ENCODE peak calls at places on chromosomes 16 and 17, in six cellular contexts. One of them, this sample, is unnamed.

GRCh38 chr17:75764711-75765421 is at the start of gene GALK1:
- DNase-seq in iris pigment epithelial cell: peak; percentile 69
- DNase-seq in activated CD4-positive, CD25-positive, alpha-beta regulatory T cell treated with anti-CD3 and anti-CD28 coated beads, Interleukin-2, amount 50 U/mL, for 72 hours: peak; percentile 76
- DNase-seq in GOT3: peak; percentile 68
- DNase-seq in activated effector memory CD4-positive, alpha-beta T cell treated with anti-CD3 and anti-CD28 coated beads, Interleukin-2, amount 50 U/mL, for 16 hours: peak; percentile 90
- DNase-seq in stimulated activated CD4-positive, alpha-beta T cell treated with anti-CD3 and anti-CD28 coated beads, Interleukin-4, amount 100 ng/mL, for 1 hour: peak; percentile 72
- DNase-seq in this sample: peak; percentile 78

GRCh38 chr17:81470270-81470943 is 42.2 kb downstream of the ACTG1 start:
- DNase-seq in iris pigment epithelial cell: no peak
- DNase-seq in activated CD4-positive, CD25-positive, alpha-beta regulatory T cell treated with anti-CD3 and anti-CD28 coated beads, Interleukin-2, amount 50 U/mL, for 72 hours: no peak
- DNase-seq in GOT3: no peak
- DNase-seq in activated effector memory CD4-positive, alpha-beta T cell treated with anti-CD3 and anti-CD28 coated beads, Interleukin-2, amount 50 U/mL, for 16 hours: no peak
- DNase-seq in stimulated activated CD4-positive, alpha-beta T cell treated with anti-CD3 and anti-CD28 coated beads, Interleukin-4, amount 100 ng/mL, for 1 hour: no peak
- DNase-seq in this sample: no peak

GRCh38 chr16:75909746-75910145 is 183.5 kb upstream of the CPHXL start:
- DNase-seq in iris pigment epithelial cell: no peak
- DNase-seq in activated CD4-positive, CD25-positive, alpha-beta regulatory T cell treated with anti-CD3 and anti-CD28 coated beads, Interleukin-2, amount 50 U/mL, for 72 hours: no peak
- DNase-seq in GOT3: no peak
- DNase-seq in activated effector memory CD4-positive, alpha-beta T cell treated with anti-CD3 and anti-CD28 coated beads, Interleukin-2, amount 50 U/mL, for 16 hours: no peak
- DNase-seq in stimulated activated CD4-positive, alpha-beta T cell treated with anti-CD3 and anti-CD28 coated beads, Interleukin-4, amount 100 ng/mL, for 1 hour: no peak
- DNase-seq in this sample: no peak

GRCh38 chr17:59332890-59333377 is 1.5 kb downstream of the YPEL2 start:
- DNase-seq in iris pigment epithelial cell: peak; percentile 50
- DNase-seq in activated CD4-positive, CD25-positive, alpha-beta regulatory T cell treated with anti-CD3 and anti-CD28 coated beads, Interleukin-2, amount 50 U/mL, for 72 hours: no peak
- DNase-seq in GOT3: no peak
- DNase-seq in activated effector memory CD4-positive, alpha-beta T cell treated with anti-CD3 and anti-CD28 coated beads, Interleukin-2, amount 50 U/mL, for 16 hours: no peak
- DNase-seq in stimulated activated CD4-positive, alpha-beta T cell treated with anti-CD3 and anti-CD28 coated beads, Interleukin-4, amount 100 ng/mL, for 1 hour: no peak
- DNase-seq in this sample: no peak

GRCh38 chr16:57611184-57611583 is 17.2 kb upstream of the ADGRG1 start:
- DNase-seq in iris pigment epithelial cell: peak; percentile 62
- DNase-seq in activated CD4-positive, CD25-positive, alpha-beta regulatory T cell treated with anti-CD3 and anti-CD28 coated beads, Interleukin-2, amount 50 U/mL, for 72 hours: no peak
- DNase-seq in GOT3: no peak
- DNase-seq in activated effector memory CD4-positive, alpha-beta T cell treated with anti-CD3 and anti-CD28 coated beads, Interleukin-2, amount 50 U/mL, for 16 hours: no peak
- DNase-seq in stimulated activated CD4-positive, alpha-beta T cell treated with anti-CD3 and anti-CD28 coated beads, Interleukin-4, amount 100 ng/mL, for 1 hour: no peak
- DNase-seq in this sample: no peak

GRCh38 chr16:48008011-48008410 is 147.8 kb downstream of the ABCC12 start:
- DNase-seq in iris pigment epithelial cell: no peak
- DNase-seq in activated CD4-positive, CD25-positive, alpha-beta regulatory T cell treated with anti-CD3 and anti-CD28 coated beads, Interleukin-2, amount 50 U/mL, for 72 hours: no peak
- DNase-seq in GOT3: no peak
- DNase-seq in activated effector memory CD4-positive, alpha-beta T cell treated with anti-CD3 and anti-CD28 coated beads, Interleukin-2, amount 50 U/mL, for 16 hours: no peak
- DNase-seq in stimulated activated CD4-positive, alpha-beta T cell treated with anti-CD3 and anti-CD28 coated beads, Interleukin-4, amount 100 ng/mL, for 1 hour: no peak
- DNase-seq in this sample: no peak

GRCh38 chr17:2302740-2303277 is 776 bp downstream of the SMG6 start:
- DNase-seq in iris pigment epithelial cell: peak; percentile 29
- DNase-seq in activated CD4-positive, CD25-positive, alpha-beta regulatory T cell treated with anti-CD3 and anti-CD28 coated beads, Interleukin-2, amount 50 U/mL, for 72 hours: no peak
- DNase-seq in GOT3: no peak
- DNase-seq in activated effector memory CD4-positive, alpha-beta T cell treated with anti-CD3 and anti-CD28 coated beads, Interleukin-2, amount 50 U/mL, for 16 hours: no peak
- DNase-seq in stimulated activated CD4-positive, alpha-beta T cell treated with anti-CD3 and anti-CD28 coated beads, Interleukin-4, amount 100 ng/mL, for 1 hour: no peak
- DNase-seq in this sample: no peak

GRCh38 chr16:13194766-13195165 is 293.4 kb downstream of the SHISA9 start:
- DNase-seq in iris pigment epithelial cell: no peak
- DNase-seq in activated CD4-positive, CD25-positive, alpha-beta regulatory T cell treated with anti-CD3 and anti-CD28 coated beads, Interleukin-2, amount 50 U/mL, for 72 hours: no peak
- DNase-seq in GOT3: no peak
- DNase-seq in activated effector memory CD4-positive, alpha-beta T cell treated with anti-CD3 and anti-CD28 coated beads, Interleukin-2, amount 50 U/mL, for 16 hours: no peak
- DNase-seq in stimulated activated CD4-positive, alpha-beta T cell treated with anti-CD3 and anti-CD28 coated beads, Interleukin-4, amount 100 ng/mL, for 1 hour: no peak
- DNase-seq in this sample: no peak

GRCh38 chr16:87325480-87325879 is 8.3 kb upstream of the C16orf95 start:
- DNase-seq in iris pigment epithelial cell: no peak
- DNase-seq in activated CD4-positive, CD25-positive, alpha-beta regulatory T cell treated with anti-CD3 and anti-CD28 coated beads, Interleukin-2, amount 50 U/mL, for 72 hours: no peak
- DNase-seq in GOT3: no peak
- DNase-seq in activated effector memory CD4-positive, alpha-beta T cell treated with anti-CD3 and anti-CD28 coated beads, Interleukin-2, amount 50 U/mL, for 16 hours: no peak
- DNase-seq in stimulated activated CD4-positive, alpha-beta T cell treated with anti-CD3 and anti-CD28 coated beads, Interleukin-4, amount 100 ng/mL, for 1 hour: no peak
- DNase-seq in this sample: peak; percentile 55

GRCh38 chr17:73929860-73930430 is 273.5 kb upstream of the RPL38 start:
- DNase-seq in iris pigment epithelial cell: no peak
- DNase-seq in activated CD4-positive, CD25-positive, alpha-beta regulatory T cell treated with anti-CD3 and anti-CD28 coated beads, Interleukin-2, amount 50 U/mL, for 72 hours: no peak
- DNase-seq in GOT3: no peak
- DNase-seq in activated effector memory CD4-positive, alpha-beta T cell treated with anti-CD3 and anti-CD28 coated beads, Interleukin-2, amount 50 U/mL, for 16 hours: no peak
- DNase-seq in stimulated activated CD4-positive, alpha-beta T cell treated with anti-CD3 and anti-CD28 coated beads, Interleukin-4, amount 100 ng/mL, for 1 hour: no peak
- DNase-seq in this sample: no peak

GRCh38 chr16:68762996-68763756 is 26.1 kb downstream of the CDH1 start:
- DNase-seq in iris pigment epithelial cell: no peak
- DNase-seq in activated CD4-positive, CD25-positive, alpha-beta regulatory T cell treated with anti-CD3 and anti-CD28 coated beads, Interleukin-2, amount 50 U/mL, for 72 hours: no peak
- DNase-seq in GOT3: no peak
- DNase-seq in activated effector memory CD4-positive, alpha-beta T cell treated with anti-CD3 and anti-CD28 coated beads, Interleukin-2, amount 50 U/mL, for 16 hours: no peak
- DNase-seq in stimulated activated CD4-positive, alpha-beta T cell treated with anti-CD3 and anti-CD28 coated beads, Interleukin-4, amount 100 ng/mL, for 1 hour: no peak
- DNase-seq in this sample: no peak

This sample was measured in RWPE2.